ENCODE peak calls at places on chromosomes 2 and 18, in five cellular contexts. Q is neural crest cell; M is stimulated activated CD4-positive, alpha-beta T cell treated with anti-CD3 and anti-CD28 coated beads, Interleukin-1b, Interleukin-23, amount 100 ng/mL, for 1 hour; U is H4; B is endothelial cell. H is an unnamed sample.

GRCh38 chr2:163659224-163659623 is 76.6 kb downstream of the FIGN start:
- DNase-seq in Q (no peak), M (no peak), U (no peak), B (no peak), H (no peak)

GRCh38 chr2:71884303-71885042 is 263.2 kb downstream of the CYP26B1 start:
- DNase-seq in Q (no peak), M (no peak), U (peak), B (no peak), H (no peak)

GRCh38 chr18:76351961-76352581 is 143.0 kb downstream of the ZNF516 start:
- DNase-seq in Q (no peak), M (no peak), U (peak), B (no peak), H (no peak)

GRCh38 chr18:78725426-78725825 is 254.2 kb upstream of the SALL3 start:
- DNase-seq in Q (no peak), M (no peak), U (no peak), B (no peak), H (no peak)

GRCh38 chr2:238053195-238053776 is 7.5 kb upstream of the SCLY start:
- DNase-seq in Q (no peak), M (no peak), U (no peak), B (no peak), H (no peak)

GRCh38 chr2:127041259-127041970 is 65.5 kb downstream of the BIN1 start:
- DNase-seq in Q (no peak), M (no peak), U (no peak), B (no peak), H (no peak)

GRCh38 chr2:62181836-62182235 is 14.1 kb upstream of the B3GNT2 start:
- DNase-seq in Q (no peak), M (no peak), U (no peak), B (no peak), H (no peak)

GRCh38 chr2:98734823-98735260 is 3.9 kb upstream of the MGAT4A start:
- DNase-seq in Q (no peak), M (no peak), U (peak), B (no peak), H (no peak)

GRCh38 chr2:192414794-192415193 is 220.1 kb upstream of the TMEFF2 start:
- DNase-seq in Q (no peak), M (no peak), U (no peak), B (no peak), H (no peak)

GRCh38 chr18:10261315-10262276 is 192.8 kb upstream of the APCDD1 start:
- DNase-seq in Q (no peak), M (no peak), U (no peak), B (no peak), H (no peak)

GRCh38 chr18:3932285-3932684 is 482.3 kb downstream of the TGIF1 start:
- DNase-seq in Q (no peak), M (no peak), U (no peak), B (no peak), H (no peak)

GRCh38 chr18:50651334-50651733 is 91.4 kb downstream of the MAPK4 start:
- DNase-seq in Q (no peak), M (no peak), U (no peak), B (no peak), H (no peak)

GRCh38 chr2:238598802-238599530 is 172.2 kb downstream of the ASB1 start:
- DNase-seq in Q (no peak), M (no peak), U (no peak), B (no peak), H (no peak)

GRCh38 chr2:202871161-202872141 is at the start of gene ICA1L:
- DNase-seq in Q (peak), M (no peak), U (peak), B (peak), H (peak)

GRCh38 chr2:206764673-206765241 is 371 bp downstream of the MDH1B start:
- DNase-seq in Q (no peak), M (no peak), U (peak), B (no peak), H (no peak)

GRCh38 chr2:122734756-122735155 is 979.3 kb downstream of the TSN start:
- DNase-seq in Q (no peak), M (no peak), U (no peak), B (peak), H (no peak)

GRCh38 chr18:38312532-38312931 is 746.9 kb upstream of the CELF4 start:
- DNase-seq in Q (no peak), M (no peak), U (no peak), B (no peak), H (no peak)

GRCh38 chr2:237700583-237701032 is 73.2 kb downstream of the LRRFIP1 start:
- DNase-seq in Q (no peak), M (peak), U (peak), B (no peak), H (no peak)

GRCh38 chr2:69734858-69735574 is 6.9 kb upstream of the ANXA4 start:
- DNase-seq in Q (no peak), M (no peak), U (no peak), B (no peak), H (no peak)

GRCh38 chr2:239689410-239689809 is 288.6 kb upstream of the HDAC4 start:
- DNase-seq in Q (no peak), M (no peak), U (no peak), B (no peak), H (no peak)

GRCh38 chr2:120508581-120509041 is 162.7 kb downstream of the INHBB start:
- DNase-seq in Q (no peak), M (no peak), U (no peak), B (no peak), H (no peak)

GRCh38 chr2:79972661-79973060 is 331.9 kb downstream of the LRRTM1 start:
- DNase-seq in Q (no peak), M (no peak), U (no peak), B (no peak), H (no peak)

GRCh38 chr2:163247151-163247872 is 408.7 kb upstream of the KCNH7 start:
- DNase-seq in Q (no peak), M (no peak), U (no peak), B (no peak), H (no peak)

GRCh38 chr2:71858056-71858455 is 289.6 kb downstream of the CYP26B1 start:
- DNase-seq in Q (no peak), M (no peak), U (no peak), B (no peak), H (no peak)

H was measured in activated T-helper 1 cell treated with anti-CD3 and anti-CD28 coated beads, Interleukin-2, amount 50 U/mL, for 16 hours.